ENCODE peak calls at places on chromosome 18, in four cellular contexts. V is activated CD8-positive, alpha-beta memory T cell treated with anti-CD3 and anti-CD28 coated beads for 24 hours; L is NCI-H1105 treated with DMSO at 0.1 percent for 48 hours; O is stimulated activated naive CD8-positive, alpha-beta T cell treated with anti-CD3 and anti-CD28 coated beads, Interleukin-15, amount 100 ng/mL, for 72 hours. B is an unnamed sample.

GRCh38 chr18:32552421-32553030 is 81.8 kb upstream of the GAREM1 start:
- DNase-seq in V (no peak), L (peak; percentile 71), O (peak; percentile 38), B (no peak)

GRCh38 chr18:73840319-73841065 is 307.1 kb downstream of the FBXO15 start:
- DNase-seq in V (no peak), L (no peak), O (no peak), B (no peak)

GRCh38 chr18:3093624-3094354 is 80.8 kb upstream of the LPIN2 start:
- DNase-seq in V (no peak), L (peak; percentile 85), O (no peak), B (no peak)

GRCh38 chr18:59308201-59309014 is 10.0 kb downstream of the CPLX4 start:
- DNase-seq in V (peak; percentile 91), L (peak; percentile 74), O (peak; percentile 70), B (peak; percentile 84)

GRCh38 chr18:79770501-79770815 is 27.3 kb upstream of the KCNG2 start:
- DNase-seq in V (no peak), L (no peak), O (no peak), B (no peak)

GRCh38 chr18:34493099-34493544 is 217.0 kb upstream of the DTNA start:
- DNase-seq in V (no peak), L (peak; percentile 81), O (peak; percentile 12), B (peak; percentile 53)

GRCh38 chr18:56086176-56086575 is 498.2 kb upstream of the TCF4 start:
- DNase-seq in V (no peak), L (no peak), O (no peak), B (no peak)

GRCh38 chr18:37564796-37565137 is 831 bp downstream of the CELF4 start:
- DNase-seq in V (no peak), L (peak; percentile 34), O (no peak), B (peak; percentile 69)

GRCh38 chr18:78736015-78736690 is 243.5 kb upstream of the SALL3 start:
- DNase-seq in V (peak; percentile 37), L (no peak), O (no peak), B (no peak)

GRCh38 chr18:23225518-23225917 is 90.2 kb downstream of the CABLES1 start:
- DNase-seq in V (no peak), L (no peak), O (no peak), B (no peak)

B was measured in mesothelial cell of epicardium.